ENCODE peak calls at places on chromosomes 1 and 21, in six cellular contexts. One of them, this sample, is unnamed.

GRCh38 chr21:17799414-17800164 is 19.6 kb downstream of the C21orf91 start:
- DNase-seq in hippocampal formation: no peak
- DNase-seq in CD8-positive, alpha-beta T cell: no peak
- DNase-seq in activated CD4-positive, alpha-beta T cell treated with anti-CD3 and anti-CD28 coated beads, Interleukin-2, amount 50 U/mL, for 4 hours: no peak
- DNase-seq in Calu3: no peak
- DNase-seq in HT-29: no peak
- DNase-seq in this sample: no peak

GRCh38 chr1:92804721-92805169 is 19.8 kb upstream of the EVI5 start:
- DNase-seq in CD8-positive, alpha-beta T cell: peak
- DNase-seq in HT-29: peak
- DNase-seq in Calu3: peak
- DNase-seq in activated CD4-positive, alpha-beta T cell treated with anti-CD3 and anti-CD28 coated beads, Interleukin-2, amount 50 U/mL, for 4 hours: no peak
- DNase-seq in hippocampal formation: peak
- DNase-seq in this sample: peak

GRCh38 chr1:14521602-14522001 is 76.9 kb upstream of the KAZN start:
- DNase-seq in Calu3: no peak
- DNase-seq in CD8-positive, alpha-beta T cell: no peak
- DNase-seq in HT-29: no peak
- DNase-seq in hippocampal formation: no peak
- DNase-seq in activated CD4-positive, alpha-beta T cell treated with anti-CD3 and anti-CD28 coated beads, Interleukin-2, amount 50 U/mL, for 4 hours: no peak
- DNase-seq in this sample: no peak

GRCh38 chr21:41071410-41071809 is 96.5 kb upstream of the BACE2 start:
- DNase-seq in HT-29: no peak
- DNase-seq in Calu3: no peak
- DNase-seq in CD8-positive, alpha-beta T cell: no peak
- DNase-seq in hippocampal formation: no peak
- DNase-seq in activated CD4-positive, alpha-beta T cell treated with anti-CD3 and anti-CD28 coated beads, Interleukin-2, amount 50 U/mL, for 4 hours: no peak
- DNase-seq in this sample: peak

GRCh38 chr21:18289876-18290275 is 45.2 kb downstream of the CHODL start:
- DNase-seq in HT-29: no peak
- DNase-seq in Calu3: no peak
- DNase-seq in CD8-positive, alpha-beta T cell: no peak
- DNase-seq in activated CD4-positive, alpha-beta T cell treated with anti-CD3 and anti-CD28 coated beads, Interleukin-2, amount 50 U/mL, for 4 hours: no peak
- DNase-seq in hippocampal formation: no peak
- DNase-seq in this sample: no peak

GRCh38 chr1:29496701-29497100 is 260.4 kb downstream of the PTPRU start:
- DNase-seq in activated CD4-positive, alpha-beta T cell treated with anti-CD3 and anti-CD28 coated beads, Interleukin-2, amount 50 U/mL, for 4 hours: no peak
- DNase-seq in Calu3: no peak
- DNase-seq in hippocampal formation: no peak
- DNase-seq in HT-29: no peak
- DNase-seq in CD8-positive, alpha-beta T cell: no peak
- DNase-seq in this sample: no peak

GRCh38 chr1:94806451-94806861 is 13.7 kb upstream of the SLC44A3 start:
- DNase-seq in CD8-positive, alpha-beta T cell: no peak
- DNase-seq in Calu3: no peak
- DNase-seq in activated CD4-positive, alpha-beta T cell treated with anti-CD3 and anti-CD28 coated beads, Interleukin-2, amount 50 U/mL, for 4 hours: no peak
- DNase-seq in HT-29: no peak
- DNase-seq in hippocampal formation: peak
- DNase-seq in this sample: no peak

GRCh38 chr1:8520483-8520966 is 202.6 kb downstream of the SLC45A1 start:
- DNase-seq in CD8-positive, alpha-beta T cell: no peak
- DNase-seq in activated CD4-positive, alpha-beta T cell treated with anti-CD3 and anti-CD28 coated beads, Interleukin-2, amount 50 U/mL, for 4 hours: no peak
- DNase-seq in Calu3: no peak
- DNase-seq in hippocampal formation: no peak
- DNase-seq in HT-29: no peak
- DNase-seq in this sample: no peak

GRCh38 chr1:22048351-22049192 is 3.9 kb upstream of the CDC42 start:
- DNase-seq in hippocampal formation: no peak
- DNase-seq in HT-29: no peak
- DNase-seq in Calu3: no peak
- DNase-seq in activated CD4-positive, alpha-beta T cell treated with anti-CD3 and anti-CD28 coated beads, Interleukin-2, amount 50 U/mL, for 4 hours: no peak
- DNase-seq in CD8-positive, alpha-beta T cell: no peak
- DNase-seq in this sample: peak

GRCh38 chr1:59006309-59006698 is 222.5 kb upstream of the JUN start:
- DNase-seq in activated CD4-positive, alpha-beta T cell treated with anti-CD3 and anti-CD28 coated beads, Interleukin-2, amount 50 U/mL, for 4 hours: no peak
- DNase-seq in hippocampal formation: no peak
- DNase-seq in Calu3: no peak
- DNase-seq in CD8-positive, alpha-beta T cell: no peak
- DNase-seq in HT-29: no peak
- DNase-seq in this sample: no peak

GRCh38 chr1:54814571-54814970 is 13.4 kb upstream of the TTC22 start:
- DNase-seq in activated CD4-positive, alpha-beta T cell treated with anti-CD3 and anti-CD28 coated beads, Interleukin-2, amount 50 U/mL, for 4 hours: no peak
- DNase-seq in CD8-positive, alpha-beta T cell: no peak
- DNase-seq in hippocampal formation: no peak
- DNase-seq in HT-29: no peak
- DNase-seq in Calu3: no peak
- DNase-seq in this sample: no peak

GRCh38 chr1:47396671-47397196 is 19.4 kb upstream of the FOXE3 start:
- DNase-seq in hippocampal formation: no peak
- DNase-seq in CD8-positive, alpha-beta T cell: no peak
- DNase-seq in Calu3: no peak
- DNase-seq in activated CD4-positive, alpha-beta T cell treated with anti-CD3 and anti-CD28 coated beads, Interleukin-2, amount 50 U/mL, for 4 hours: no peak
- DNase-seq in HT-29: no peak
- DNase-seq in this sample: no peak

GRCh38 chr1:205921559-205921887 is 21.7 kb downstream of the SLC26A9 start:
- DNase-seq in CD8-positive, alpha-beta T cell: no peak
- DNase-seq in activated CD4-positive, alpha-beta T cell treated with anti-CD3 and anti-CD28 coated beads, Interleukin-2, amount 50 U/mL, for 4 hours: no peak
- DNase-seq in HT-29: no peak
- DNase-seq in hippocampal formation: no peak
- DNase-seq in Calu3: no peak
- DNase-seq in this sample: no peak

GRCh38 chr1:36397083-36397377 is 678 bp downstream of the LSM10 start:
- DNase-seq in activated CD4-positive, alpha-beta T cell treated with anti-CD3 and anti-CD28 coated beads, Interleukin-2, amount 50 U/mL, for 4 hours: no peak
- DNase-seq in Calu3: no peak
- DNase-seq in hippocampal formation: no peak
- DNase-seq in HT-29: no peak
- DNase-seq in CD8-positive, alpha-beta T cell: no peak
- DNase-seq in this sample: no peak

GRCh38 chr1:10251325-10252103 is 41.1 kb downstream of the KIF1B start:
- DNase-seq in activated CD4-positive, alpha-beta T cell treated with anti-CD3 and anti-CD28 coated beads, Interleukin-2, amount 50 U/mL, for 4 hours: no peak
- DNase-seq in hippocampal formation: no peak
- DNase-seq in HT-29: no peak
- DNase-seq in CD8-positive, alpha-beta T cell: no peak
- DNase-seq in Calu3: no peak
- DNase-seq in this sample: no peak

GRCh38 chr1:109770331-109771095 is 6.8 kb upstream of the EPS8L3 start:
- DNase-seq in HT-29: no peak
- DNase-seq in activated CD4-positive, alpha-beta T cell treated with anti-CD3 and anti-CD28 coated beads, Interleukin-2, amount 50 U/mL, for 4 hours: no peak
- DNase-seq in Calu3: no peak
- DNase-seq in CD8-positive, alpha-beta T cell: no peak
- DNase-seq in hippocampal formation: peak
- DNase-seq in this sample: no peak

GRCh38 chr1:4702927-4703326 is 48.5 kb downstream of the AJAP1 start:
- DNase-seq in activated CD4-positive, alpha-beta T cell treated with anti-CD3 and anti-CD28 coated beads, Interleukin-2, amount 50 U/mL, for 4 hours: no peak
- DNase-seq in hippocampal formation: no peak
- DNase-seq in Calu3: no peak
- DNase-seq in HT-29: no peak
- DNase-seq in CD8-positive, alpha-beta T cell: no peak
- DNase-seq in this sample: no peak

GRCh38 chr1:160607051-160608032 is 28.0 kb upstream of the CD84 start:
- DNase-seq in hippocampal formation: peak
- DNase-seq in activated CD4-positive, alpha-beta T cell treated with anti-CD3 and anti-CD28 coated beads, Interleukin-2, amount 50 U/mL, for 4 hours: peak
- DNase-seq in Calu3: peak
- DNase-seq in CD8-positive, alpha-beta T cell: peak
- DNase-seq in HT-29: peak
- DNase-seq in this sample: peak

GRCh38 chr1:63746129-63746864 is 27.5 kb upstream of the ROR1 start:
- DNase-seq in Calu3: no peak
- DNase-seq in HT-29: no peak
- DNase-seq in CD8-positive, alpha-beta T cell: no peak
- DNase-seq in activated CD4-positive, alpha-beta T cell treated with anti-CD3 and anti-CD28 coated beads, Interleukin-2, amount 50 U/mL, for 4 hours: no peak
- DNase-seq in hippocampal formation: no peak
- DNase-seq in this sample: peak

GRCh38 chr21:33261635-33262034 is 4.5 kb upstream of the IL10RB start:
- DNase-seq in HT-29: no peak
- DNase-seq in Calu3: no peak
- DNase-seq in activated CD4-positive, alpha-beta T cell treated with anti-CD3 and anti-CD28 coated beads, Interleukin-2, amount 50 U/mL, for 4 hours: no peak
- DNase-seq in CD8-positive, alpha-beta T cell: no peak
- DNase-seq in hippocampal formation: no peak
- DNase-seq in this sample: no peak

GRCh38 chr1:1063945-1064831 is 9.9 kb downstream of the RNF223 start:
- DNase-seq in HT-29: peak
- DNase-seq in hippocampal formation: no peak
- DNase-seq in Calu3: peak
- DNase-seq in CD8-positive, alpha-beta T cell: peak
- DNase-seq in activated CD4-positive, alpha-beta T cell treated with anti-CD3 and anti-CD28 coated beads, Interleukin-2, amount 50 U/mL, for 4 hours: peak
- DNase-seq in this sample: peak

GRCh38 chr1:22972760-22973159 is at the start of gene LACTBL1:
- DNase-seq in activated CD4-positive, alpha-beta T cell treated with anti-CD3 and anti-CD28 coated beads, Interleukin-2, amount 50 U/mL, for 4 hours: no peak
- DNase-seq in HT-29: no peak
- DNase-seq in Calu3: no peak
- DNase-seq in hippocampal formation: no peak
- DNase-seq in CD8-positive, alpha-beta T cell: no peak
- DNase-seq in this sample: no peak

GRCh38 chr1:198879711-198880306 is 241.0 kb downstream of the PTPRC start:
- DNase-seq in activated CD4-positive, alpha-beta T cell treated with anti-CD3 and anti-CD28 coated beads, Interleukin-2, amount 50 U/mL, for 4 hours: no peak
- DNase-seq in HT-29: no peak
- DNase-seq in hippocampal formation: no peak
- DNase-seq in Calu3: no peak
- DNase-seq in CD8-positive, alpha-beta T cell: no peak
- DNase-seq in this sample: no peak

GRCh38 chr1:115475901-115476300 is 137.9 kb upstream of the NGF start:
- DNase-seq in HT-29: no peak
- DNase-seq in Calu3: no peak
- DNase-seq in activated CD4-positive, alpha-beta T cell treated with anti-CD3 and anti-CD28 coated beads, Interleukin-2, amount 50 U/mL, for 4 hours: no peak
- DNase-seq in CD8-positive, alpha-beta T cell: no peak
- DNase-seq in hippocampal formation: no peak
- DNase-seq in this sample: no peak

GRCh38 chr1:74652711-74653131 is 20.9 kb downstream of the ERICH3 start:
- DNase-seq in hippocampal formation: no peak
- DNase-seq in CD8-positive, alpha-beta T cell: no peak
- DNase-seq in activated CD4-positive, alpha-beta T cell treated with anti-CD3 and anti-CD28 coated beads, Interleukin-2, amount 50 U/mL, for 4 hours: no peak
- DNase-seq in Calu3: peak
- DNase-seq in HT-29: peak
- DNase-seq in this sample: peak

GRCh38 chr1:201282931-201283829 is at the start of gene PKP1:
- DNase-seq in CD8-positive, alpha-beta T cell: no peak
- DNase-seq in HT-29: peak
- DNase-seq in hippocampal formation: no peak
- DNase-seq in activated CD4-positive, alpha-beta T cell treated with anti-CD3 and anti-CD28 coated beads, Interleukin-2, amount 50 U/mL, for 4 hours: no peak
- DNase-seq in Calu3: peak
- DNase-seq in this sample: peak

GRCh38 chr21:38756746-38757145 is 49.0 kb upstream of the ETS2 start:
- DNase-seq in HT-29: no peak
- DNase-seq in hippocampal formation: no peak
- DNase-seq in CD8-positive, alpha-beta T cell: no peak
- DNase-seq in activated CD4-positive, alpha-beta T cell treated with anti-CD3 and anti-CD28 coated beads, Interleukin-2, amount 50 U/mL, for 4 hours: no peak
- DNase-seq in Calu3: no peak
- DNase-seq in this sample: no peak

GRCh38 chr21:37208056-37208705 is 59.0 kb downstream of the VPS26C start:
- DNase-seq in activated CD4-positive, alpha-beta T cell treated with anti-CD3 and anti-CD28 coated beads, Interleukin-2, amount 50 U/mL, for 4 hours: no peak
- DNase-seq in hippocampal formation: peak
- DNase-seq in CD8-positive, alpha-beta T cell: no peak
- DNase-seq in Calu3: peak
- DNase-seq in HT-29: peak
- DNase-seq in this sample: no peak

GRCh38 chr1:240092301-240093119 is 827 bp downstream of the FMN2 start:
- DNase-seq in HT-29: no peak
- DNase-seq in CD8-positive, alpha-beta T cell: no peak
- DNase-seq in activated CD4-positive, alpha-beta T cell treated with anti-CD3 and anti-CD28 coated beads, Interleukin-2, amount 50 U/mL, for 4 hours: no peak
- DNase-seq in Calu3: no peak
- DNase-seq in hippocampal formation: no peak
- DNase-seq in this sample: peak

GRCh38 chr21:39874759-39875158 is 7.5 kb downstream of the PCP4 start:
- DNase-seq in HT-29: no peak
- DNase-seq in Calu3: no peak
- DNase-seq in hippocampal formation: no peak
- DNase-seq in activated CD4-positive, alpha-beta T cell treated with anti-CD3 and anti-CD28 coated beads, Interleukin-2, amount 50 U/mL, for 4 hours: no peak
- DNase-seq in CD8-positive, alpha-beta T cell: no peak
- DNase-seq in this sample: no peak

GRCh38 chr21:37710555-37711293 is 205.5 kb downstream of the KCNJ6 start:
- DNase-seq in Calu3: no peak
- DNase-seq in activated CD4-positive, alpha-beta T cell treated with anti-CD3 and anti-CD28 coated beads, Interleukin-2, amount 50 U/mL, for 4 hours: no peak
- DNase-seq in hippocampal formation: no peak
- DNase-seq in CD8-positive, alpha-beta T cell: no peak
- DNase-seq in HT-29: no peak
- DNase-seq in this sample: no peak

GRCh38 chr1:207997486-207998268 is 86.8 kb upstream of the CD34 start:
- DNase-seq in Calu3: peak
- DNase-seq in HT-29: peak
- DNase-seq in hippocampal formation: peak
- DNase-seq in CD8-positive, alpha-beta T cell: peak
- DNase-seq in activated CD4-positive, alpha-beta T cell treated with anti-CD3 and anti-CD28 coated beads, Interleukin-2, amount 50 U/mL, for 4 hours: peak
- DNase-seq in this sample: peak

GRCh38 chr1:43437031-43437973 is 16.4 kb downstream of the HYI start:
- DNase-seq in activated CD4-positive, alpha-beta T cell treated with anti-CD3 and anti-CD28 coated beads, Interleukin-2, amount 50 U/mL, for 4 hours: no peak
- DNase-seq in hippocampal formation: no peak
- DNase-seq in HT-29: peak
- DNase-seq in Calu3: no peak
- DNase-seq in CD8-positive, alpha-beta T cell: no peak
- DNase-seq in this sample: peak

This sample was measured in GM23338.